ENCODE peak calls at places on chromosomes 5 and 9, in ten cellular contexts. One of them, this sample, is unnamed.

GRCh38 chr9:109939698-109940342 is 159.8 kb downstream of the PALM2AKAP2 start:
- DNase-seq in tibial nerve: no peak
- DNase-seq in PC-3: no peak
- DNase-seq in progenitor cell of endocrine pancreas: no peak
- DNase-seq in bronchial epithelial cell: no peak
- DNase-seq in AG10803: no peak
- DNase-seq in upper lobe of right lung: no peak
- DNase-seq in dorsolateral prefrontal cortex: no peak
- DNase-seq in fibroblast of mammary gland: no peak
- DNase-seq in coronary artery: no peak
- DNase-seq in this sample: no peak

GRCh38 chr5:166883016-166883415 is 1408.4 kb upstream of the WWC1 start:
- DNase-seq in dorsolateral prefrontal cortex: no peak
- DNase-seq in progenitor cell of endocrine pancreas: no peak
- DNase-seq in fibroblast of mammary gland: peak
- DNase-seq in PC-3: peak
- DNase-seq in tibial nerve: no peak
- DNase-seq in coronary artery: no peak
- DNase-seq in AG10803: no peak
- DNase-seq in upper lobe of right lung: no peak
- DNase-seq in bronchial epithelial cell: peak
- DNase-seq in this sample: no peak

GRCh38 chr9:111839981-111840380 is 45.2 kb upstream of the SHOC1 start:
- DNase-seq in PC-3: peak
- DNase-seq in bronchial epithelial cell: peak
- DNase-seq in fibroblast of mammary gland: peak
- DNase-seq in progenitor cell of endocrine pancreas: no peak
- DNase-seq in upper lobe of right lung: no peak
- DNase-seq in AG10803: peak
- DNase-seq in dorsolateral prefrontal cortex: no peak
- DNase-seq in coronary artery: no peak
- DNase-seq in tibial nerve: no peak
- DNase-seq in this sample: no peak

GRCh38 chr5:132481243-132482211 is 9.0 kb downstream of the IRF1 start:
- DNase-seq in dorsolateral prefrontal cortex: no peak
- DNase-seq in tibial nerve: no peak
- DNase-seq in coronary artery: no peak
- DNase-seq in progenitor cell of endocrine pancreas: no peak
- DNase-seq in PC-3: no peak
- DNase-seq in fibroblast of mammary gland: no peak
- DNase-seq in upper lobe of right lung: peak
- DNase-seq in bronchial epithelial cell: no peak
- DNase-seq in AG10803: no peak
- DNase-seq in this sample: peak

GRCh38 chr9:12923472-12924009 is 148.7 kb downstream of the LURAP1L start:
- DNase-seq in tibial nerve: no peak
- DNase-seq in progenitor cell of endocrine pancreas: no peak
- DNase-seq in fibroblast of mammary gland: peak
- DNase-seq in dorsolateral prefrontal cortex: no peak
- DNase-seq in coronary artery: peak
- DNase-seq in PC-3: no peak
- DNase-seq in bronchial epithelial cell: no peak
- DNase-seq in upper lobe of right lung: no peak
- DNase-seq in AG10803: peak
- DNase-seq in this sample: no peak

GRCh38 chr5:59367791-59368394 is 525.6 kb downstream of the PDE4D start:
- DNase-seq in fibroblast of mammary gland: peak
- DNase-seq in tibial nerve: peak
- DNase-seq in dorsolateral prefrontal cortex: peak
- DNase-seq in bronchial epithelial cell: peak
- DNase-seq in coronary artery: no peak
- DNase-seq in AG10803: peak
- DNase-seq in PC-3: peak
- DNase-seq in progenitor cell of endocrine pancreas: peak
- DNase-seq in upper lobe of right lung: no peak
- DNase-seq in this sample: peak

GRCh38 chr5:73118331-73119011 is 1.9 kb upstream of the TMEM171 start:
- DNase-seq in coronary artery: no peak
- DNase-seq in upper lobe of right lung: no peak
- DNase-seq in bronchial epithelial cell: peak
- DNase-seq in PC-3: no peak
- DNase-seq in fibroblast of mammary gland: no peak
- DNase-seq in AG10803: no peak
- DNase-seq in progenitor cell of endocrine pancreas: no peak
- DNase-seq in tibial nerve: no peak
- DNase-seq in dorsolateral prefrontal cortex: no peak
- DNase-seq in this sample: no peak

GRCh38 chr5:160573318-160573717 is 151.7 kb downstream of the PTTG1 start:
- DNase-seq in tibial nerve: no peak
- DNase-seq in dorsolateral prefrontal cortex: no peak
- DNase-seq in bronchial epithelial cell: no peak
- DNase-seq in PC-3: no peak
- DNase-seq in AG10803: no peak
- DNase-seq in coronary artery: no peak
- DNase-seq in upper lobe of right lung: no peak
- DNase-seq in fibroblast of mammary gland: no peak
- DNase-seq in progenitor cell of endocrine pancreas: no peak
- DNase-seq in this sample: no peak

GRCh38 chr9:79209012-79209411 is 362.8 kb upstream of the TLE4 start:
- DNase-seq in coronary artery: no peak
- DNase-seq in dorsolateral prefrontal cortex: no peak
- DNase-seq in tibial nerve: no peak
- DNase-seq in AG10803: no peak
- DNase-seq in fibroblast of mammary gland: no peak
- DNase-seq in PC-3: no peak
- DNase-seq in progenitor cell of endocrine pancreas: no peak
- DNase-seq in bronchial epithelial cell: no peak
- DNase-seq in upper lobe of right lung: no peak
- DNase-seq in this sample: no peak

GRCh38 chr5:140220032-140220697 is 45.2 kb downstream of the CYSTM1 start:
- DNase-seq in dorsolateral prefrontal cortex: no peak
- DNase-seq in fibroblast of mammary gland: peak
- DNase-seq in PC-3: peak
- DNase-seq in bronchial epithelial cell: peak
- DNase-seq in tibial nerve: no peak
- DNase-seq in upper lobe of right lung: no peak
- DNase-seq in progenitor cell of endocrine pancreas: no peak
- DNase-seq in coronary artery: no peak
- DNase-seq in AG10803: peak
- DNase-seq in this sample: no peak

GRCh38 chr5:109868737-109869136 is 179.0 kb downstream of the MAN2A1 start:
- DNase-seq in coronary artery: no peak
- DNase-seq in progenitor cell of endocrine pancreas: no peak
- DNase-seq in dorsolateral prefrontal cortex: no peak
- DNase-seq in fibroblast of mammary gland: peak
- DNase-seq in AG10803: peak
- DNase-seq in upper lobe of right lung: no peak
- DNase-seq in tibial nerve: no peak
- DNase-seq in bronchial epithelial cell: no peak
- DNase-seq in PC-3: peak
- DNase-seq in this sample: no peak

GRCh38 chr5:157186309-157187045 is 5.8 kb downstream of the ITK start:
- DNase-seq in progenitor cell of endocrine pancreas: no peak
- DNase-seq in bronchial epithelial cell: no peak
- DNase-seq in dorsolateral prefrontal cortex: no peak
- DNase-seq in tibial nerve: no peak
- DNase-seq in fibroblast of mammary gland: no peak
- DNase-seq in upper lobe of right lung: no peak
- DNase-seq in PC-3: no peak
- DNase-seq in AG10803: no peak
- DNase-seq in coronary artery: no peak
- DNase-seq in this sample: peak

GRCh38 chr5:7047862-7048261 is 334.6 kb downstream of the TENT4A start:
- DNase-seq in bronchial epithelial cell: no peak
- DNase-seq in tibial nerve: no peak
- DNase-seq in upper lobe of right lung: no peak
- DNase-seq in coronary artery: no peak
- DNase-seq in dorsolateral prefrontal cortex: no peak
- DNase-seq in progenitor cell of endocrine pancreas: no peak
- DNase-seq in PC-3: no peak
- DNase-seq in AG10803: no peak
- DNase-seq in fibroblast of mammary gland: no peak
- DNase-seq in this sample: no peak

GRCh38 chr5:116645627-116646026 is 71.0 kb upstream of the SEMA6A start:
- DNase-seq in dorsolateral prefrontal cortex: no peak
- DNase-seq in tibial nerve: no peak
- DNase-seq in coronary artery: no peak
- DNase-seq in PC-3: no peak
- DNase-seq in upper lobe of right lung: no peak
- DNase-seq in progenitor cell of endocrine pancreas: no peak
- DNase-seq in bronchial epithelial cell: peak
- DNase-seq in fibroblast of mammary gland: no peak
- DNase-seq in AG10803: no peak
- DNase-seq in this sample: no peak

GRCh38 chr5:34923694-34924461 is 5.5 kb upstream of the DNAJC21 start:
- DNase-seq in progenitor cell of endocrine pancreas: no peak
- DNase-seq in dorsolateral prefrontal cortex: no peak
- DNase-seq in coronary artery: no peak
- DNase-seq in upper lobe of right lung: no peak
- DNase-seq in tibial nerve: no peak
- DNase-seq in bronchial epithelial cell: peak
- DNase-seq in fibroblast of mammary gland: peak
- DNase-seq in AG10803: peak
- DNase-seq in PC-3: peak
- DNase-seq in this sample: peak

DNA sequence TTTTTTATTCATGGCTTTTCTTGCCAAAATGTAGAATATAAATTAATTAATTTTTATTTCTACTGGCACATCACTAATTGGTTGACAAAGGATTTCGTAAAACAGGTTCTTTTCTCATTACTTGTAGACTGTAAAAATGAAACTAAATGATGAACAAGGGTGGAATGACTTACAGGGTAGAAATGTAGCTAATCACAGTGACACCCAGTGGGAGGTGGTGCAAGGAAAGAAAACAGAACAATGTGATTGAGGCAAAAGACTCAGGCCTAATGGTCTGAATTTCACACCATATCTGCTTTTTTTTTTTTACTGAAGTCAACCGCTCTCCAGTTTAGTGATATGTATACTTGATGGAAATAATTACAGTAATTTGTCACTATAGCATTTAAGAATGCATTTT is 28.9 kb downstream of the GABRG2 start:
- DNase-seq in dorsolateral prefrontal cortex: no peak
- DNase-seq in AG10803: no peak
- DNase-seq in fibroblast of mammary gland: no peak
- DNase-seq in tibial nerve: no peak
- DNase-seq in PC-3: no peak
- DNase-seq in upper lobe of right lung: no peak
- DNase-seq in coronary artery: no peak
- DNase-seq in bronchial epithelial cell: no peak
- DNase-seq in progenitor cell of endocrine pancreas: no peak
- DNase-seq in this sample: no peak
- TF ChIP-seq CTCF in dorsolateral prefrontal cortex: no peak
- TF ChIP-seq CTCF in AG10803: no peak
- TF ChIP-seq CTCF in fibroblast of mammary gland: no peak
- TF ChIP-seq CTCF in tibial nerve: no peak
- TF ChIP-seq CTCF in PC-3: peak
- TF ChIP-seq CTCF in upper lobe of right lung: no peak
- TF ChIP-seq CTCF in coronary artery: no peak
- TF ChIP-seq CTCF in bronchial epithelial cell: no peak
- TF ChIP-seq CTCF in progenitor cell of endocrine pancreas: no peak
- TF ChIP-seq CTCF in this sample: no peak

GRCh38 chr5:95471447-95471846 is 80.3 kb downstream of the FAM81B start:
- DNase-seq in bronchial epithelial cell: no peak
- DNase-seq in coronary artery: no peak
- DNase-seq in fibroblast of mammary gland: no peak
- DNase-seq in AG10803: no peak
- DNase-seq in progenitor cell of endocrine pancreas: no peak
- DNase-seq in upper lobe of right lung: peak
- DNase-seq in tibial nerve: no peak
- DNase-seq in PC-3: peak
- DNase-seq in dorsolateral prefrontal cortex: no peak
- DNase-seq in this sample: no peak

GRCh38 chr5:95471922-95472321 is 80.8 kb downstream of the FAM81B start:
- DNase-seq in coronary artery: no peak
- DNase-seq in bronchial epithelial cell: peak
- DNase-seq in AG10803: peak
- DNase-seq in tibial nerve: no peak
- DNase-seq in dorsolateral prefrontal cortex: no peak
- DNase-seq in PC-3: peak
- DNase-seq in progenitor cell of endocrine pancreas: no peak
- DNase-seq in fibroblast of mammary gland: peak
- DNase-seq in upper lobe of right lung: no peak
- DNase-seq in this sample: no peak
- TF ChIP-seq CTCF in coronary artery: no peak
- TF ChIP-seq CTCF in bronchial epithelial cell: no peak
- TF ChIP-seq CTCF in AG10803: peak
- TF ChIP-seq CTCF in tibial nerve: no peak
- TF ChIP-seq CTCF in dorsolateral prefrontal cortex: no peak
- TF ChIP-seq CTCF in PC-3: no peak
- TF ChIP-seq CTCF in progenitor cell of endocrine pancreas: no peak
- TF ChIP-seq CTCF in fibroblast of mammary gland: peak
- TF ChIP-seq CTCF in upper lobe of right lung: no peak
- TF ChIP-seq CTCF in this sample: no peak

DNA sequence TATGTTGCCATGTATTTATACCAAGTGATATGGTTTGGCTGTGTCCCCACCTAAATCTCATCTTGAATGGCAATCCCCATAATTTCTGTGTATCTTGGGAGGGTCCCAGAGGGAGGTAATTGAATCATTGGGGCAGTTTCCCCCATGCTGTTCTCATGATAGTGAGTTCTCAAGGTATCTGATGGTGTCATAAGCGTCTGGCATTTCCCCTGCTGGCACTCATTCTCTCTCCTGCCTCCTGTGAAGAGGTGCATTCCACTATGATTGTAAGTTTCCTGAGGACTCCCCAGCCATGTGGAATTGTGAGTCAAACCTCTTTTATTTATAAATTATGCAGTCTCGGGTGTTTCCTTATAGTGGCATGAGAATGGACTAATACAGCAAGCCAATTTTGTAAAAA is 140.8 kb upstream of the ADAMTSL1 start:
- DNase-seq in AG10803: peak
- DNase-seq in fibroblast of mammary gland: peak
- DNase-seq in upper lobe of right lung: no peak
- DNase-seq in dorsolateral prefrontal cortex: no peak
- DNase-seq in tibial nerve: no peak
- DNase-seq in bronchial epithelial cell: peak
- DNase-seq in progenitor cell of endocrine pancreas: no peak
- DNase-seq in PC-3: no peak
- DNase-seq in coronary artery: no peak
- DNase-seq in this sample: no peak
- TF ChIP-seq CTCF in AG10803: no peak
- TF ChIP-seq CTCF in fibroblast of mammary gland: no peak
- TF ChIP-seq CTCF in upper lobe of right lung: no peak
- TF ChIP-seq CTCF in dorsolateral prefrontal cortex: no peak
- TF ChIP-seq CTCF in tibial nerve: no peak
- TF ChIP-seq CTCF in bronchial epithelial cell: no peak
- TF ChIP-seq CTCF in progenitor cell of endocrine pancreas: no peak
- TF ChIP-seq CTCF in PC-3: no peak
- TF ChIP-seq CTCF in coronary artery: no peak
- TF ChIP-seq CTCF in this sample: no peak

DNA sequence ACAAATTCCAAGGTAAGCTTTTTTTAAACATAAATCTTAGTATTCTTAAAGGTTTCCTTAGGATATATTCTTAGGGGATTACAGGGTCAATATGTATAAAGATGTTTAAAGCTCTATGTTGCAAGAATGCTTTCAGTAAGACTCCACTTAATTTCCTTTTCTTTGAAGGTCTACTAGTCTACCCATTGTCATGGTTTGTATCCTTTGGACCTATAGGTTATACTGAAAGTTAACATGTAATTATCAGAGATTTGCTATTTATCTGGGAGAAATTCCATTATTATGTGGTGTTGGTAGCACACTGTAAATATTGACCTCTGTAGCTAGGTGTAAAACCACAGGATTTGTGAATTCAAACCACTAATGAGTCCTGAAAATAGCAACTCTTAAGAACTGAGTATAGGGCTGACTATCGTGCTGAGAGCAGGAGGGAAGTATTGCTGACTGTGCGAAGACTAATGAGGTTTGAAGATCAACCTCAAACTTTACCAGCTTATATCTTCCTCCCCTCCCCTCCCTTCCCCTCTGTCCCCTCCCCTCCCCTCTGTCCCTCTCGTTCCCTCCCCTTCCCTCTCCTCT is 85.6 kb downstream of the GADD45G start:
- DNase-seq in tibial nerve: no peak
- DNase-seq in coronary artery: no peak
- DNase-seq in progenitor cell of endocrine pancreas: no peak
- DNase-seq in dorsolateral prefrontal cortex: no peak
- DNase-seq in bronchial epithelial cell: peak
- DNase-seq in AG10803: no peak
- DNase-seq in PC-3: no peak
- DNase-seq in upper lobe of right lung: no peak
- DNase-seq in fibroblast of mammary gland: no peak
- DNase-seq in this sample: no peak
- TF ChIP-seq CTCF in tibial nerve: no peak
- TF ChIP-seq CTCF in coronary artery: no peak
- TF ChIP-seq CTCF in progenitor cell of endocrine pancreas: no peak
- TF ChIP-seq CTCF in dorsolateral prefrontal cortex: no peak
- TF ChIP-seq CTCF in bronchial epithelial cell: no peak
- TF ChIP-seq CTCF in AG10803: no peak
- TF ChIP-seq CTCF in PC-3: no peak
- TF ChIP-seq CTCF in upper lobe of right lung: no peak
- TF ChIP-seq CTCF in fibroblast of mammary gland: no peak
- TF ChIP-seq CTCF in this sample: no peak

This sample was measured in activated CD8-positive, alpha-beta T cell treated with anti-CD3 and anti-CD28 coated beads for 36 hours.